ENCODE peak calls at places on chromosomes 11 and 22, in six cellular contexts. B, H, V, C, I and W are unnamed samples.

GRCh38 chr22:26406118-26406517 is 22.9 kb upstream of the ASPHD2 start:
- DNase-seq in B (no peak), H (peak), V (no peak), C (no peak), I (no peak), W (no peak)

GRCh38 chr11:68216171-68216938 is 3.3 kb upstream of the KMT5B start:
- DNase-seq in B (no peak), H (no peak), V (peak), C (no peak), I (no peak), W (no peak)

GRCh38 chr22:28297504-28297903 is 378.4 kb upstream of the PITPNB start:
- DNase-seq in B (no peak), H (no peak), V (no peak), C (no peak), I (no peak), W (no peak)

GRCh38 chr11:57751676-57752253 is at the start of gene BTBD18:
- DNase-seq in B (no peak), H (peak), V (no peak), C (peak), I (no peak), W (no peak)

GRCh38 chr11:55357560-55358184 is 10.1 kb upstream of the OR4A15 start:
- DNase-seq in B (no peak), H (no peak), V (no peak), C (no peak), I (no peak), W (no peak)

GRCh38 chr11:101915811-101916291 is 471 bp downstream of the ANGPTL5 start:
- DNase-seq in B (no peak), H (peak), V (no peak), C (no peak), I (peak), W (no peak)

GRCh38 chr11:126790550-126790981 is 210.0 kb downstream of the KIRREL3 start:
- DNase-seq in B (no peak), H (peak), V (no peak), C (no peak), I (peak), W (peak)

GRCh38 chr22:25049770-25050169 is 97.3 kb downstream of the KIAA1671 start:
- DNase-seq in B (no peak), H (no peak), V (no peak), C (no peak), I (no peak), W (no peak)

GRCh38 chr11:117684111-117684510 is 112.9 kb downstream of the DSCAML1 start:
- DNase-seq in B (no peak), H (no peak), V (no peak), C (no peak), I (no peak), W (no peak)